ENCODE peak calls at places on chromosomes 7 and 10, in five cellular contexts. One of them, this sample, is unnamed.

GRCh38 chr10:132508497-132509443 is 28.8 kb upstream of the INPP5A start:
- DNase-seq in brain microvascular endothelial cell: no peak
- DNase-seq in tibial nerve: no peak
- DNase-seq in activated T-helper 9 cell treated with anti-CD3 and anti-CD28 coated beads, Interleukin-2, amount 50 U/mL, for 16 hours: no peak
- DNase-seq in activated CD8-positive, alpha-beta memory T cell treated with anti-CD3 and anti-CD28 coated beads, Interleukin-2, amount 50 U/mL, for 48 hours: no peak
- DNase-seq in this sample: no peak

GRCh38 chr10:91589015-91589655 is 43.7 kb downstream of the PPP1R3C start:
- DNase-seq in brain microvascular endothelial cell: peak; percentile 18
- DNase-seq in tibial nerve: no peak
- DNase-seq in activated T-helper 9 cell treated with anti-CD3 and anti-CD28 coated beads, Interleukin-2, amount 50 U/mL, for 16 hours: no peak
- DNase-seq in activated CD8-positive, alpha-beta memory T cell treated with anti-CD3 and anti-CD28 coated beads, Interleukin-2, amount 50 U/mL, for 48 hours: no peak
- DNase-seq in this sample: no peak

GRCh38 chr7:132654150-132654549 is 77.9 kb upstream of the PLXNA4 start:
- DNase-seq in brain microvascular endothelial cell: no peak
- DNase-seq in tibial nerve: no peak
- DNase-seq in activated T-helper 9 cell treated with anti-CD3 and anti-CD28 coated beads, Interleukin-2, amount 50 U/mL, for 16 hours: no peak
- DNase-seq in activated CD8-positive, alpha-beta memory T cell treated with anti-CD3 and anti-CD28 coated beads, Interleukin-2, amount 50 U/mL, for 48 hours: no peak
- DNase-seq in this sample: no peak

GRCh38 chr10:65358565-65358964 is 1567.3 kb upstream of the LRRTM3 start:
- DNase-seq in brain microvascular endothelial cell: peak; percentile 46
- DNase-seq in tibial nerve: no peak
- DNase-seq in activated T-helper 9 cell treated with anti-CD3 and anti-CD28 coated beads, Interleukin-2, amount 50 U/mL, for 16 hours: no peak
- DNase-seq in activated CD8-positive, alpha-beta memory T cell treated with anti-CD3 and anti-CD28 coated beads, Interleukin-2, amount 50 U/mL, for 48 hours: no peak
- DNase-seq in this sample: no peak

GRCh38 chr10:52771534-52772455 is 789 bp downstream of the MBL2 start:
- DNase-seq in brain microvascular endothelial cell: no peak
- DNase-seq in tibial nerve: no peak
- DNase-seq in activated T-helper 9 cell treated with anti-CD3 and anti-CD28 coated beads, Interleukin-2, amount 50 U/mL, for 16 hours: no peak
- DNase-seq in activated CD8-positive, alpha-beta memory T cell treated with anti-CD3 and anti-CD28 coated beads, Interleukin-2, amount 50 U/mL, for 48 hours: no peak
- DNase-seq in this sample: no peak

GRCh38 chr7:128963327-128963757 is 25.6 kb downstream of the IRF5 start:
- DNase-seq in brain microvascular endothelial cell: peak; percentile 31
- DNase-seq in tibial nerve: no peak
- DNase-seq in activated T-helper 9 cell treated with anti-CD3 and anti-CD28 coated beads, Interleukin-2, amount 50 U/mL, for 16 hours: no peak
- DNase-seq in activated CD8-positive, alpha-beta memory T cell treated with anti-CD3 and anti-CD28 coated beads, Interleukin-2, amount 50 U/mL, for 48 hours: no peak
- DNase-seq in this sample: no peak

GRCh38 chr7:55476071-55476803 is 96.1 kb downstream of the VOPP1 start:
- DNase-seq in brain microvascular endothelial cell: peak; percentile 87
- DNase-seq in tibial nerve: no peak
- DNase-seq in activated T-helper 9 cell treated with anti-CD3 and anti-CD28 coated beads, Interleukin-2, amount 50 U/mL, for 16 hours: no peak
- DNase-seq in activated CD8-positive, alpha-beta memory T cell treated with anti-CD3 and anti-CD28 coated beads, Interleukin-2, amount 50 U/mL, for 48 hours: peak; percentile 45
- DNase-seq in this sample: peak; percentile 25

GRCh38 chr10:44463511-44464121 is 78.7 kb upstream of the CXCL12 start:
- DNase-seq in brain microvascular endothelial cell: no peak
- DNase-seq in tibial nerve: no peak
- DNase-seq in activated T-helper 9 cell treated with anti-CD3 and anti-CD28 coated beads, Interleukin-2, amount 50 U/mL, for 16 hours: no peak
- DNase-seq in activated CD8-positive, alpha-beta memory T cell treated with anti-CD3 and anti-CD28 coated beads, Interleukin-2, amount 50 U/mL, for 48 hours: no peak
- DNase-seq in this sample: no peak

GRCh38 chr7:70640266-70640833 is 491.6 kb upstream of the GALNT17 start:
- DNase-seq in brain microvascular endothelial cell: peak; percentile 35
- DNase-seq in tibial nerve: no peak
- DNase-seq in activated T-helper 9 cell treated with anti-CD3 and anti-CD28 coated beads, Interleukin-2, amount 50 U/mL, for 16 hours: no peak
- DNase-seq in activated CD8-positive, alpha-beta memory T cell treated with anti-CD3 and anti-CD28 coated beads, Interleukin-2, amount 50 U/mL, for 48 hours: no peak
- DNase-seq in this sample: no peak

GRCh38 chr7:116231543-116232401 is 21.4 kb downstream of the TES start:
- DNase-seq in brain microvascular endothelial cell: no peak
- DNase-seq in tibial nerve: no peak
- DNase-seq in activated T-helper 9 cell treated with anti-CD3 and anti-CD28 coated beads, Interleukin-2, amount 50 U/mL, for 16 hours: no peak
- DNase-seq in activated CD8-positive, alpha-beta memory T cell treated with anti-CD3 and anti-CD28 coated beads, Interleukin-2, amount 50 U/mL, for 48 hours: no peak
- DNase-seq in this sample: no peak

GRCh38 chr10:62130948-62131347 is 137.7 kb downstream of the RTKN2 start:
- DNase-seq in brain microvascular endothelial cell: peak; percentile 94
- DNase-seq in tibial nerve: no peak
- DNase-seq in activated T-helper 9 cell treated with anti-CD3 and anti-CD28 coated beads, Interleukin-2, amount 50 U/mL, for 16 hours: no peak
- DNase-seq in activated CD8-positive, alpha-beta memory T cell treated with anti-CD3 and anti-CD28 coated beads, Interleukin-2, amount 50 U/mL, for 48 hours: no peak
- DNase-seq in this sample: no peak

GRCh38 chr10:104337527-104337984 is 709 bp downstream of the ITPRIP start:
- DNase-seq in brain microvascular endothelial cell: peak; percentile 6
- DNase-seq in tibial nerve: no peak
- DNase-seq in activated T-helper 9 cell treated with anti-CD3 and anti-CD28 coated beads, Interleukin-2, amount 50 U/mL, for 16 hours: no peak
- DNase-seq in activated CD8-positive, alpha-beta memory T cell treated with anti-CD3 and anti-CD28 coated beads, Interleukin-2, amount 50 U/mL, for 48 hours: no peak
- DNase-seq in this sample: no peak

GRCh38 chr10:104297697-104298660 is 29.0 kb downstream of the GSTO2 start:
- DNase-seq in brain microvascular endothelial cell: peak; percentile 84
- DNase-seq in tibial nerve: no peak
- DNase-seq in activated T-helper 9 cell treated with anti-CD3 and anti-CD28 coated beads, Interleukin-2, amount 50 U/mL, for 16 hours: no peak
- DNase-seq in activated CD8-positive, alpha-beta memory T cell treated with anti-CD3 and anti-CD28 coated beads, Interleukin-2, amount 50 U/mL, for 48 hours: peak; percentile 78
- DNase-seq in this sample: no peak

GRCh38 chr7:76069238-76069638 is 21.3 kb downstream of the MDH2 start:
- DNase-seq in brain microvascular endothelial cell: peak; percentile 73
- DNase-seq in tibial nerve: peak; percentile 45
- DNase-seq in activated T-helper 9 cell treated with anti-CD3 and anti-CD28 coated beads, Interleukin-2, amount 50 U/mL, for 16 hours: no peak
- DNase-seq in activated CD8-positive, alpha-beta memory T cell treated with anti-CD3 and anti-CD28 coated beads, Interleukin-2, amount 50 U/mL, for 48 hours: no peak
- DNase-seq in this sample: no peak

GRCh38 chr7:39746162-39746782 is 122.9 kb downstream of the RALA start:
- DNase-seq in brain microvascular endothelial cell: peak; percentile 73
- DNase-seq in tibial nerve: peak; percentile 88
- DNase-seq in activated T-helper 9 cell treated with anti-CD3 and anti-CD28 coated beads, Interleukin-2, amount 50 U/mL, for 16 hours: peak; percentile 31
- DNase-seq in activated CD8-positive, alpha-beta memory T cell treated with anti-CD3 and anti-CD28 coated beads, Interleukin-2, amount 50 U/mL, for 48 hours: peak; percentile 69
- DNase-seq in this sample: peak; percentile 68

This sample was measured in NCI-H345.